ENCODE peak calls at places on chromosome 13, in eight cellular contexts. One of them, this sample, is unnamed.
A peak's percentile ranks its signal among the peaks of the same experiment; 100 is the strongest.

GRCh38 chr13:99027260-99027659 is 49.4 kb upstream of the DOCK9 start:
- DNase-seq in left ventricle myocardium inferior: no peak
- DNase-seq in prostate gland: no peak
- DNase-seq in hypothalamus: no peak
- DNase-seq in MCF 10A: no peak
- DNase-seq in psoas muscle: no peak
- DNase-seq in NCI-H1092 treated with DMSO at 0.1 percent for 48 hours: no peak
- DNase-seq in activated CD8-positive, alpha-beta memory T cell treated with anti-CD3 and anti-CD28 coated beads, Interleukin-2, amount 50 U/mL, for 48 hours: peak; percentile 60
- DNase-seq in this sample: no peak

GRCh38 chr13:98476538-98476966 is 100.4 kb downstream of the STK24 start:
- DNase-seq in NCI-H1092 treated with DMSO at 0.1 percent for 48 hours: no peak
- DNase-seq in activated CD8-positive, alpha-beta memory T cell treated with anti-CD3 and anti-CD28 coated beads, Interleukin-2, amount 50 U/mL, for 48 hours: peak; percentile 90
- DNase-seq in psoas muscle: peak; percentile 69
- DNase-seq in prostate gland: no peak
- DNase-seq in hypothalamus: no peak
- DNase-seq in MCF 10A: peak; percentile 87
- DNase-seq in left ventricle myocardium inferior: peak; percentile 45
- DNase-seq in this sample: no peak

GRCh38 chr13:72379581-72379980 is 347.8 kb downstream of the MZT1 start:
- DNase-seq in left ventricle myocardium inferior: no peak
- DNase-seq in activated CD8-positive, alpha-beta memory T cell treated with anti-CD3 and anti-CD28 coated beads, Interleukin-2, amount 50 U/mL, for 48 hours: no peak
- DNase-seq in NCI-H1092 treated with DMSO at 0.1 percent for 48 hours: no peak
- DNase-seq in MCF 10A: no peak
- DNase-seq in psoas muscle: no peak
- DNase-seq in prostate gland: no peak
- DNase-seq in hypothalamus: no peak
- DNase-seq in this sample: no peak

GRCh38 chr13:112065867-112066623 is 904 bp upstream of the SOX1 start:
- DNase-seq in NCI-H1092 treated with DMSO at 0.1 percent for 48 hours: no peak
- DNase-seq in left ventricle myocardium inferior: no peak
- DNase-seq in prostate gland: no peak
- DNase-seq in activated CD8-positive, alpha-beta memory T cell treated with anti-CD3 and anti-CD28 coated beads, Interleukin-2, amount 50 U/mL, for 48 hours: no peak
- DNase-seq in hypothalamus: no peak
- DNase-seq in psoas muscle: no peak
- DNase-seq in MCF 10A: no peak
- DNase-seq in this sample: peak; percentile 91

GRCh38 chr13:78606471-78607408 is 3.4 kb upstream of the POU4F1 start:
- DNase-seq in NCI-H1092 treated with DMSO at 0.1 percent for 48 hours: no peak
- DNase-seq in hypothalamus: no peak
- DNase-seq in prostate gland: no peak
- DNase-seq in activated CD8-positive, alpha-beta memory T cell treated with anti-CD3 and anti-CD28 coated beads, Interleukin-2, amount 50 U/mL, for 48 hours: no peak
- DNase-seq in psoas muscle: no peak
- DNase-seq in MCF 10A: no peak
- DNase-seq in left ventricle myocardium inferior: no peak
- DNase-seq in this sample: no peak

GRCh38 chr13:93932901-93933300 is 546.6 kb downstream of the DCT start:
- DNase-seq in left ventricle myocardium inferior: no peak
- DNase-seq in MCF 10A: no peak
- DNase-seq in NCI-H1092 treated with DMSO at 0.1 percent for 48 hours: no peak
- DNase-seq in activated CD8-positive, alpha-beta memory T cell treated with anti-CD3 and anti-CD28 coated beads, Interleukin-2, amount 50 U/mL, for 48 hours: no peak
- DNase-seq in hypothalamus: no peak
- DNase-seq in psoas muscle: no peak
- DNase-seq in prostate gland: no peak
- DNase-seq in this sample: no peak

GRCh38 chr13:25678398-25678797 is 306.6 kb downstream of the ATP8A2 start:
- DNase-seq in MCF 10A: no peak
- DNase-seq in prostate gland: peak; percentile 34
- DNase-seq in NCI-H1092 treated with DMSO at 0.1 percent for 48 hours: no peak
- DNase-seq in left ventricle myocardium inferior: no peak
- DNase-seq in hypothalamus: no peak
- DNase-seq in activated CD8-positive, alpha-beta memory T cell treated with anti-CD3 and anti-CD28 coated beads, Interleukin-2, amount 50 U/mL, for 48 hours: no peak
- DNase-seq in psoas muscle: no peak
- DNase-seq in this sample: no peak

GRCh38 chr13:99892189-99892588 is 79.4 kb downstream of the ZIC5 start:
- DNase-seq in NCI-H1092 treated with DMSO at 0.1 percent for 48 hours: no peak
- DNase-seq in MCF 10A: no peak
- DNase-seq in left ventricle myocardium inferior: no peak
- DNase-seq in activated CD8-positive, alpha-beta memory T cell treated with anti-CD3 and anti-CD28 coated beads, Interleukin-2, amount 50 U/mL, for 48 hours: no peak
- DNase-seq in prostate gland: no peak
- DNase-seq in hypothalamus: no peak
- DNase-seq in psoas muscle: no peak
- DNase-seq in this sample: no peak

GRCh38 chr13:31198524-31198923 is 1.3 kb upstream of the B3GLCT start:
- DNase-seq in psoas muscle: no peak
- DNase-seq in left ventricle myocardium inferior: no peak
- DNase-seq in activated CD8-positive, alpha-beta memory T cell treated with anti-CD3 and anti-CD28 coated beads, Interleukin-2, amount 50 U/mL, for 48 hours: no peak
- DNase-seq in hypothalamus: no peak
- DNase-seq in prostate gland: no peak
- DNase-seq in NCI-H1092 treated with DMSO at 0.1 percent for 48 hours: no peak
- DNase-seq in MCF 10A: no peak
- DNase-seq in this sample: peak; percentile 33

GRCh38 chr13:82597737-82598136 is 1284.5 kb downstream of the SLITRK1 start:
- DNase-seq in left ventricle myocardium inferior: no peak
- DNase-seq in hypothalamus: no peak
- DNase-seq in NCI-H1092 treated with DMSO at 0.1 percent for 48 hours: no peak
- DNase-seq in MCF 10A: no peak
- DNase-seq in prostate gland: no peak
- DNase-seq in activated CD8-positive, alpha-beta memory T cell treated with anti-CD3 and anti-CD28 coated beads, Interleukin-2, amount 50 U/mL, for 48 hours: no peak
- DNase-seq in psoas muscle: no peak
- DNase-seq in this sample: no peak

GRCh38 chr13:38755792-38756191 is 68.9 kb downstream of the FREM2 start:
- DNase-seq in activated CD8-positive, alpha-beta memory T cell treated with anti-CD3 and anti-CD28 coated beads, Interleukin-2, amount 50 U/mL, for 48 hours: no peak
- DNase-seq in hypothalamus: no peak
- DNase-seq in left ventricle myocardium inferior: no peak
- DNase-seq in prostate gland: no peak
- DNase-seq in psoas muscle: no peak
- DNase-seq in NCI-H1092 treated with DMSO at 0.1 percent for 48 hours: peak; percentile 94
- DNase-seq in MCF 10A: no peak
- DNase-seq in this sample: no peak

GRCh38 chr13:71515639-71516038 is 351.4 kb downstream of the DACH1 start:
- DNase-seq in NCI-H1092 treated with DMSO at 0.1 percent for 48 hours: peak; percentile 28
- DNase-seq in hypothalamus: no peak
- DNase-seq in MCF 10A: no peak
- DNase-seq in activated CD8-positive, alpha-beta memory T cell treated with anti-CD3 and anti-CD28 coated beads, Interleukin-2, amount 50 U/mL, for 48 hours: no peak
- DNase-seq in left ventricle myocardium inferior: no peak
- DNase-seq in psoas muscle: no peak
- DNase-seq in prostate gland: no peak
- DNase-seq in this sample: no peak

GRCh38 chr13:60226507-60226906 is 62.8 kb upstream of the DIAPH3 start:
- DNase-seq in MCF 10A: peak; percentile 33
- DNase-seq in hypothalamus: no peak
- DNase-seq in activated CD8-positive, alpha-beta memory T cell treated with anti-CD3 and anti-CD28 coated beads, Interleukin-2, amount 50 U/mL, for 48 hours: no peak
- DNase-seq in prostate gland: no peak
- DNase-seq in left ventricle myocardium inferior: no peak
- DNase-seq in psoas muscle: no peak
- DNase-seq in NCI-H1092 treated with DMSO at 0.1 percent for 48 hours: no peak
- DNase-seq in this sample: no peak

GRCh38 chr13:34435338-34435737 is 506.7 kb upstream of the NBEA start:
- DNase-seq in NCI-H1092 treated with DMSO at 0.1 percent for 48 hours: no peak
- DNase-seq in psoas muscle: no peak
- DNase-seq in hypothalamus: no peak
- DNase-seq in prostate gland: no peak
- DNase-seq in left ventricle myocardium inferior: no peak
- DNase-seq in activated CD8-positive, alpha-beta memory T cell treated with anti-CD3 and anti-CD28 coated beads, Interleukin-2, amount 50 U/mL, for 48 hours: no peak
- DNase-seq in MCF 10A: peak; percentile 35
- DNase-seq in this sample: no peak

GRCh38 chr13:35957174-35957867 is 173.9 kb downstream of the DCLK1 start:
- DNase-seq in MCF 10A: no peak
- DNase-seq in prostate gland: no peak
- DNase-seq in activated CD8-positive, alpha-beta memory T cell treated with anti-CD3 and anti-CD28 coated beads, Interleukin-2, amount 50 U/mL, for 48 hours: no peak
- DNase-seq in psoas muscle: no peak
- DNase-seq in left ventricle myocardium inferior: no peak
- DNase-seq in hypothalamus: no peak
- DNase-seq in NCI-H1092 treated with DMSO at 0.1 percent for 48 hours: no peak
- DNase-seq in this sample: no peak

GRCh38 chr13:27622102-27622820 is 569 bp downstream of the POLR1D start:
- DNase-seq in NCI-H1092 treated with DMSO at 0.1 percent for 48 hours: peak; percentile 34
- DNase-seq in hypothalamus: no peak
- DNase-seq in MCF 10A: no peak
- DNase-seq in prostate gland: peak; percentile 15
- DNase-seq in activated CD8-positive, alpha-beta memory T cell treated with anti-CD3 and anti-CD28 coated beads, Interleukin-2, amount 50 U/mL, for 48 hours: no peak
- DNase-seq in left ventricle myocardium inferior: no peak
- DNase-seq in psoas muscle: no peak
- DNase-seq in this sample: no peak